ENCODE peak calls at places on chromosomes 5 and 9, in four cellular contexts. One of them, this sample, is unnamed.

GRCh38 chr5:123460296-123460729 is 37.1 kb upstream of the CEP120 start:
- DNase-seq in cardiac muscle cell: no peak
- DNase-seq in PC-9: peak
- DNase-seq in stomach: no peak
- DNase-seq in this sample: no peak

GRCh38 chr5:132540764-132541163 is 2.6 kb downstream of the IL5 start:
- DNase-seq in cardiac muscle cell: no peak
- DNase-seq in PC-9: no peak
- DNase-seq in stomach: no peak
- DNase-seq in this sample: no peak

GRCh38 chr9:111743275-111743674 is 51.5 kb downstream of the SHOC1 start:
- DNase-seq in cardiac muscle cell: no peak
- DNase-seq in PC-9: peak
- DNase-seq in stomach: no peak
- DNase-seq in this sample: peak

GRCh38 chr5:165783024-165783423 is 2277.6 kb downstream of the MAT2B start:
- DNase-seq in cardiac muscle cell: no peak
- DNase-seq in PC-9: no peak
- DNase-seq in stomach: no peak
- DNase-seq in this sample: no peak

GRCh38 chr5:114325552-114325951 is 36.3 kb upstream of the KCNN2 start:
- DNase-seq in cardiac muscle cell: peak
- DNase-seq in PC-9: no peak
- DNase-seq in stomach: no peak
- DNase-seq in this sample: peak

GRCh38 chr9:36765077-36765390 is 192.3 kb downstream of the MELK start:
- DNase-seq in cardiac muscle cell: no peak
- DNase-seq in PC-9: no peak
- DNase-seq in stomach: no peak
- DNase-seq in this sample: no peak

GRCh38 chr9:95302471-95302870 is 15.0 kb downstream of the FANCC start:
- DNase-seq in cardiac muscle cell: no peak
- DNase-seq in PC-9: no peak
- DNase-seq in stomach: no peak
- DNase-seq in this sample: no peak

GRCh38 chr5:38541174-38541724 is 15.2 kb downstream of the LIFR start:
- DNase-seq in cardiac muscle cell: no peak
- DNase-seq in PC-9: no peak
- DNase-seq in stomach: no peak
- DNase-seq in this sample: no peak

GRCh38 chr5:135642179-135642505 is 63.4 kb upstream of the CXCL14 start:
- DNase-seq in cardiac muscle cell: no peak
- DNase-seq in PC-9: no peak
- DNase-seq in stomach: no peak
- DNase-seq in this sample: no peak

GRCh38 chr5:68333649-68334549 is 118.3 kb downstream of the PIK3R1 start:
- DNase-seq in cardiac muscle cell: no peak
- DNase-seq in PC-9: peak
- DNase-seq in stomach: no peak
- DNase-seq in this sample: peak

GRCh38 chr5:175212203-175212602 is 231.8 kb downstream of the DRD1 start:
- DNase-seq in cardiac muscle cell: no peak
- DNase-seq in PC-9: no peak
- DNase-seq in stomach: no peak
- DNase-seq in this sample: no peak

GRCh38 chr5:69331528-69332445 is 814 bp downstream of the CCDC125 start:
- DNase-seq in cardiac muscle cell: no peak
- DNase-seq in PC-9: peak
- DNase-seq in stomach: peak
- DNase-seq in this sample: no peak

GRCh38 chr5:33583332-33583731 is 142.6 kb downstream of the TARS1 start:
- DNase-seq in cardiac muscle cell: no peak
- DNase-seq in PC-9: peak
- DNase-seq in stomach: no peak
- DNase-seq in this sample: no peak

GRCh38 chr5:33594006-33594405 is 153.2 kb downstream of the TARS1 start:
- DNase-seq in cardiac muscle cell: no peak
- DNase-seq in PC-9: no peak
- DNase-seq in stomach: no peak
- DNase-seq in this sample: peak

GRCh38 chr5:33592245-33592644 is 151.5 kb downstream of the TARS1 start:
- DNase-seq in cardiac muscle cell: no peak
- DNase-seq in PC-9: peak
- DNase-seq in stomach: no peak
- DNase-seq in this sample: no peak

DNA sequence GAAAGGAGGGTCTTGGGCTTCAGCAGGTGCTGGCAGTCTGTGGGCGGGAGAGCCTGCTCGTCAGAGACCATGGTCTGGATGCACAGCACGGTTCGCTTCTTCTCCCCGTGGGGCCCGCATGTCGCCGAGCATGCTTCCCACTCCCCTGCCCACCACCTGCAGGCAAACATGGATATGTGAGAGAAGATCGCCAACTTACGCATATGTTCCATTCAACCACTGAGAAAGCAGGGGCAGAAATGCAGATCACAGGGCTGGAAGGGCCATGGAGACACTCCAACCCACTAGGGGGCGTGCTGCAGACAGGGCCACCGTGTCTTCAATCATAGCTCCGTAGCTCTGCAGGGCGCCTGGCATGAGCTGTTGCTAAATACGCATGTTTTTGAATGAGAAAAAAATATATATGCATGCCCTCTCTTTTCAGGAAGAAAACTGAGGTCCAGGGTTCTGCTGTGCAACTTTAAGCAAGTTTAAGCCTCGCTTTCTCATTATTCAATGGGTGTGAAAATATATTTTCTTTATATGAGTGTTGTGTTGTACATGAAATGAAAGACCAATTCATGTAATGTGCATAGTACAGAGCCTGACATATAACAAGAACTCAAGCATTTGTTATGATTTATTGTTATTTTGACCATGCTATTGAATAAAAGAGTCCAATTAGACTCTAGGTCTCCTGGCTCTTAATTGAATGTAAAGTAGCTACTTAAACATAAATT is 148.0 kb downstream of the TARS1 start:
- DNase-seq in cardiac muscle cell: peak
- DNase-seq in PC-9: no peak
- DNase-seq in stomach: peak
- DNase-seq in this sample: no peak
- TF ChIP-seq CTCF in cardiac muscle cell: peak
- TF ChIP-seq CTCF in PC-9: peak
- TF ChIP-seq CTCF in stomach: no peak
- TF ChIP-seq CTCF in this sample: peak

DNA sequence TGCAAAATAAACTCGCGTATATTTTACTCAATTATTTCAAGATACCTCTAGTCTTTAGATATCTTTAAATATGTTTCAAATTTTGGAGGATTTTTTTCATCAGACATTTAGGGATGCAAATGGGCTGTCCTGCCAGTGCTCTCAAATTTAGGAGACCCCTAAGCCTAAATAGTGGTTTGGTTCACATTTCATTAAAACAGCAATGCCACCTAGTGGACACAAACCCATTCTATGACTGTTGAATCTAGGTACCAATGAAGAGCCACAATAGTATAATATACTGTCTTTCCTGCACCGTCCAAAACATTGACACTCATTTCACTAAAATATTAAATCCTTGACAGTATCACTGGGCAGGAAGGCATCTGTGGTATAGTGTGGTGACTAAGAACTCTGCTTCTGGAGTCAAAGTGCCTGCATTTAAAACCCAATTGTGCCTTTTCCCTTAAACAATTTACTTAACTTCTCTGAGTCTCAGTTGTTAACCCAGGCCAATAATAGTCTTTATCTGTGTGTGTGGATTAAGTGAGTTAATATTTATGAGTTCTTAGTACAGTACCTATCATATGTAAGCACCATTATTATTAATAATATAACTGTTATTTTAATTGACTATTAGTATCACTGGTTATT is 148.0 kb downstream of the RORB start:
- DNase-seq in cardiac muscle cell: peak
- DNase-seq in PC-9: no peak
- DNase-seq in stomach: no peak
- DNase-seq in this sample: peak
- TF ChIP-seq CTCF in cardiac muscle cell: peak
- TF ChIP-seq CTCF in PC-9: peak
- TF ChIP-seq CTCF in stomach: no peak
- TF ChIP-seq CTCF in this sample: peak

GRCh38 chr9:4622016-4622415 is 40.1 kb upstream of the PLPP6 start:
- DNase-seq in cardiac muscle cell: no peak
- DNase-seq in PC-9: no peak
- DNase-seq in stomach: no peak
- DNase-seq in this sample: no peak
- TF ChIP-seq CTCF in cardiac muscle cell: no peak
- TF ChIP-seq CTCF in PC-9: no peak
- TF ChIP-seq CTCF in stomach: no peak
- TF ChIP-seq CTCF in this sample: no peak

GRCh38 chr5:140228364-140228837 is 53.4 kb downstream of the CYSTM1 start:
- DNase-seq in cardiac muscle cell: no peak
- DNase-seq in PC-9: no peak
- DNase-seq in stomach: peak
- DNase-seq in this sample: no peak

GRCh38 chr5:140224658-140225057 is 49.7 kb downstream of the CYSTM1 start:
- DNase-seq in cardiac muscle cell: no peak
- DNase-seq in PC-9: no peak
- DNase-seq in stomach: no peak
- DNase-seq in this sample: peak

GRCh38 chr5:140225396-140225795 is 50.4 kb downstream of the CYSTM1 start:
- DNase-seq in cardiac muscle cell: no peak
- DNase-seq in PC-9: no peak
- DNase-seq in stomach: peak
- DNase-seq in this sample: no peak

GRCh38 chr5:140223567-140223966 is 48.6 kb downstream of the CYSTM1 start:
- DNase-seq in cardiac muscle cell: peak
- DNase-seq in PC-9: no peak
- DNase-seq in stomach: no peak
- DNase-seq in this sample: no peak

DNA sequence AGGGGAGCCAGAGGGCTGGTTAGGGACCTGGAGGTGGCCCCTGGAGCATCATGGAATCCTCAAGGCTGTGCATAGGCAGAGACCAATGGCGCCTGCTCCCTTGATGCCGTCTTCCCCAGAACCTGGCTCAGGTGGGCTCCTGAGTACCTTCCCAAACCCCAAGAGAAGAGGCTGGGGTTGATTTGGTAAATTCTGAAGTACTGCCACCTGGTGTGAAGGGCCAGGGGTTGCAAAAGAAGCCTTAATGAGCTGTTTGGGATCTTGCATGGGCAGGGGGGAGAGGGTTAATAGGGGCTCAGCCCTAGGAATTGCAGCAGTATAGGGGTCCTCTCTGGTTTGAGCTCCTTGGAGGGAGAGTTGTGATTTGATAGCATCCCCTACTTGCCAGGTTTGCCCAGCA is 52.1 kb downstream of the CYSTM1 start:
- DNase-seq in cardiac muscle cell: no peak
- DNase-seq in PC-9: no peak
- DNase-seq in stomach: no peak
- DNase-seq in this sample: no peak
- TF ChIP-seq CTCF in cardiac muscle cell: no peak
- TF ChIP-seq CTCF in PC-9: no peak
- TF ChIP-seq CTCF in stomach: no peak
- TF ChIP-seq CTCF in this sample: no peak

GRCh38 chr5:139384591-139385051 is 1.5 kb upstream of the SLC23A1 start:
- DNase-seq in cardiac muscle cell: no peak
- DNase-seq in PC-9: no peak
- DNase-seq in stomach: no peak
- DNase-seq in this sample: no peak

GRCh38 chr5:139383993-139384590 is 995 bp upstream of the SLC23A1 start:
- DNase-seq in cardiac muscle cell: no peak
- DNase-seq in PC-9: no peak
- DNase-seq in stomach: no peak
- DNase-seq in this sample: no peak

GRCh38 chr5:139383275-139383992 is at the start of gene SLC23A1:
- DNase-seq in cardiac muscle cell: no peak
- DNase-seq in PC-9: peak
- DNase-seq in stomach: no peak
- DNase-seq in this sample: no peak

GRCh38 chr5:139386039-139386438 is 2.9 kb upstream of the SLC23A1 start:
- DNase-seq in cardiac muscle cell: no peak
- DNase-seq in PC-9: no peak
- DNase-seq in stomach: no peak
- DNase-seq in this sample: no peak

DNA sequence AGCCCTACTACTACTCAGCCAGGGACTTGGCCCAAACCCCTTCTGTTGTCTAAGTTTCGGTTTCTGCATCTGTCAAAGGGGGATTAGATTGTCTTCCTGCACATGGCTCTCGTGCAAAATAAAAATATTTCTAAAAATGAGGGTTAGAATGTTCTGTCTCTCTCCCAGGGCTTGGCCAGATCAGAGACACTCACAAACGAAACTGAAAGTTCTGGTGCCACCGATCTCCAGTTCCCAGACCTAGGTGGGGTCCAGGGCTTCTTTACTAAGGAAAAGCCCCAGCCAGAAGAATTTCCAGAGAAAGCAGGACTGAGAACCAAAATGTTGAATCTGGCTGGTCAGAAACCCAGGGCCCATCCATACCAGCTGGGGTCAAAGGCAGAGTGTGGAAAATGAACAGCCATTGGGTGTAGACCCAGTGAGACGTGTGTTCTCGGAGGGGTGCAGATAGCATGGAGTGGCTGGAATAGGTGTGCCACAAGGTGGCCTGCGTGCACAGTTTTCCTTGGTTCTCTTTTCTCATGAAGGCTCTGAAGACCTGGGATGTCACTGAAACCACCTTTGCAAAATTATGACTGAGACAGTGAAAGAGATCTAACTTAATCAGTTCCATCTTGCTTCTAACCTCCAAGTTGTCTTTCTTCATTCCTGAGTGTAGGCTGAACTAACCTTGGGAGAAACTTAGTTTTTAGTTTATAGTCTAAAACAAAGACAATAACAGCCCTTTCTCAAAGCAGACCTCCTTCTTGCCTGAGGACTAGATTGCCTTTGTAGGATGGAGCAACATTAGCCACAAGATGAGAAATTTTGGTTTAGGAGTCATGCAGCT is 2.2 kb upstream of the SLC23A1 start:
- DNase-seq in cardiac muscle cell: no peak
- DNase-seq in PC-9: no peak
- DNase-seq in stomach: peak
- DNase-seq in this sample: no peak
- TF ChIP-seq CTCF in cardiac muscle cell: no peak
- TF ChIP-seq CTCF in PC-9: no peak
- TF ChIP-seq CTCF in stomach: no peak
- TF ChIP-seq CTCF in this sample: no peak

DNA sequence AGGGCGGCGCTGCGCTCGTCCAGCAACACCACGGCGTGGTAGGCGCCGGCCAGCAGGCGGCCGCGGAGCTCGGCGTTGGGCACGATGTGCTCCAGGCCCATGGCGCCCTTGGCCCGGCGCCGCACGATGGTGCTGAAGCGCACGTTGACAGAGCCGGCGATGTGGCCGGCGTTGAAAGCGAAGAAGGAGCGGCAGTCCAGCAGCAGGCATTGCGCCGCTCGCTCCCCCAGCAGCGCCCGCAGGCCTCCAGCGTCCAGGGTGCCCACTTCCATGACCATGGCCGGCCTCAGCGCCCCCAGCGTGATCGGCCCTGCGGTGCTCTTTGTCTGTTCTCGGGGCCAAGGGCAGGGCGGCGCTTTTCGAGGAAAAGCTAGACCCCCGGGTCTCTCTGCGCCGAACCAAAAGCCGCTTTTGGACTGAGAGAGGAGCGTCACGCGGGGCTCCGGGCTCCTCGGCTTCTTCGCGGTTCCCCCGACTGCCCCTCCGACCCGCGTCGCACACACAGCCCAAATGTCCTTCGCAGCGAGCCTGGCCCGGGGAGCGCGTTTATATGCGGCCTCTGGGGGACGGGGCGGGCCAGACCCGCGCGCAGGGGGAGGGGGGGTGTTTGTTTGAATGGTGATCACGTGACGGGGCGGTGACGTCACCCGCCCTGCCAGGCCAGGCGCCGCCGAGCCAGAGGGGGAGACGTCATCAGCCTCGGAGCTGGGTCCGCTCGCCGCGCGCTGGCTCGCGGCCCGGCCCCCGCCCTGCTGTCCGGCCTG is at the start of gene DUSP1:
- DNase-seq in cardiac muscle cell: peak
- DNase-seq in PC-9: peak
- DNase-seq in stomach: peak
- DNase-seq in this sample: peak
- TF ChIP-seq CTCF in cardiac muscle cell: peak
- TF ChIP-seq CTCF in PC-9: peak
- TF ChIP-seq CTCF in stomach: no peak
- TF ChIP-seq CTCF in this sample: peak